ENCODE peak calls at places on chromosomes 5 and 9, in ten cellular contexts. K is spleen; N is Peyer's patch; P is CD8-positive, alpha-beta T cell; H is A549; F is MM.1S; G is H1; C is psoas muscle; E is trophoblast cell; T is tibial artery. I is an unnamed sample.
A peak's percentile ranks its signal among the peaks of the same experiment; 100 is the strongest.

GRCh38 chr5:67246108-67246507 is 49.5 kb upstream of the CD180 start:
- DNase-seq in K (no peak), N (no peak), P (no peak), H (peak; percentile 71), F (peak; percentile 71), G (no peak), C (no peak), E (peak; percentile 90), T (no peak), I (peak; percentile 76)

GRCh38 chr5:78972654-78973428 is 12.3 kb downstream of the ARSB start:
- DNase-seq in K (no peak), N (no peak), P (no peak), H (no peak), F (no peak), G (no peak), C (no peak), E (no peak), T (no peak), I (no peak)

GRCh38 chr5:44640945-44641456 is 167.7 kb upstream of the MRPS30 start:
- DNase-seq in K (peak; percentile 61), N (no peak), P (no peak), H (no peak), F (no peak), G (no peak), C (no peak), E (no peak), T (no peak), I (no peak)

GRCh38 chr9:35844628-35845301 is 15.7 kb downstream of the TMEM8B start:
- DNase-seq in K (no peak), N (peak; percentile 64), P (no peak), H (peak; percentile 56), F (peak; percentile 43), G (no peak), C (no peak), E (peak; percentile 39), T (no peak), I (no peak)

GRCh38 chr9:120873512-120873911 is 3.5 kb downstream of the PHF19 start:
- DNase-seq in K (peak; percentile 68), N (no peak), P (no peak), H (peak; percentile 73), F (peak; percentile 86), G (peak; percentile 77), C (no peak), E (no peak), T (no peak), I (no peak)

GRCh38 chr5:180168758-180169157 is 40.3 kb downstream of the RASGEF1C start:
- DNase-seq in K (no peak), N (no peak), P (no peak), H (no peak), F (no peak), G (no peak), C (no peak), E (no peak), T (no peak), I (no peak)

GRCh38 chr9:100379862-100380261 is 27.1 kb upstream of the TEX10 start:
- DNase-seq in K (no peak), N (no peak), P (no peak), H (peak; percentile 79), F (no peak), G (no peak), C (no peak), E (peak; percentile 38), T (no peak), I (no peak)

GRCh38 chr9:34884732-34885131 is 73.4 kb upstream of the PHF24 start:
- DNase-seq in K (no peak), N (no peak), P (no peak), H (no peak), F (peak; percentile 62), G (no peak), C (no peak), E (no peak), T (no peak), I (no peak)

GRCh38 chr5:39156082-39156481 is 63.3 kb downstream of the FYB1 start:
- DNase-seq in K (no peak), N (no peak), P (no peak), H (no peak), F (no peak), G (no peak), C (no peak), E (no peak), T (no peak), I (no peak)
- H3K4me1 ChIP-seq in K (peaks cover 100% of the 10 kb centered on the region), N (peaks cover 4% of the 10 kb centered on the region), P (peaks cover 80% of the 10 kb centered on the region), H (no peaks in the 10 kb centered on the region), F (no peaks in the 10 kb centered on the region), G (no peaks in the 10 kb centered on the region), C (peaks cover 9% of the 10 kb centered on the region), E (no peaks in the 10 kb centered on the region), T (no peaks in the 10 kb centered on the region), I (no peaks in the 10 kb centered on the region)

GRCh38 chr5:150181035-150181434 is 8.8 kb upstream of the SLC6A7 start:
- DNase-seq in K (no peak), N (no peak), P (no peak), H (no peak), F (no peak), G (no peak), C (no peak), E (no peak), T (no peak), I (no peak)
- H3K27ac ChIP-seq in K (no peak overlapping the region), N (peak overlapping the region; percentile 57), P (no peak overlapping the region), H (no peak overlapping the region), F (no peak overlapping the region), G (no peak overlapping the region), C (peak overlapping the region; percentile 95), E (no peak overlapping the region), T (peak overlapping the region; percentile 93), I (no peak overlapping the region)

GRCh38 chr9:109113239-109113638 is 6.5 kb downstream of the TMEM245 start:
- DNase-seq in K (no peak), N (no peak), P (no peak), H (no peak), F (no peak), G (no peak), C (no peak), E (no peak), T (no peak), I (no peak)

GRCh38 chr9:109108318-109108717 is 11.4 kb downstream of the TMEM245 start:
- DNase-seq in K (no peak), N (no peak), P (no peak), H (no peak), F (peak; percentile 54), G (no peak), C (no peak), E (no peak), T (no peak), I (no peak)

GRCh38 chr9:109109962-109110325 is 9.8 kb downstream of the TMEM245 start:
- DNase-seq in K (no peak), N (no peak), P (no peak), H (no peak), F (no peak), G (no peak), C (no peak), E (peak; percentile 63), T (no peak), I (no peak)

GRCh38 chr9:109110326-109111014 is 9.3 kb downstream of the TMEM245 start:
- DNase-seq in K (no peak), N (no peak), P (no peak), H (peak; percentile 62), F (no peak), G (no peak), C (no peak), E (peak; percentile 48), T (no peak), I (no peak)

DNA sequence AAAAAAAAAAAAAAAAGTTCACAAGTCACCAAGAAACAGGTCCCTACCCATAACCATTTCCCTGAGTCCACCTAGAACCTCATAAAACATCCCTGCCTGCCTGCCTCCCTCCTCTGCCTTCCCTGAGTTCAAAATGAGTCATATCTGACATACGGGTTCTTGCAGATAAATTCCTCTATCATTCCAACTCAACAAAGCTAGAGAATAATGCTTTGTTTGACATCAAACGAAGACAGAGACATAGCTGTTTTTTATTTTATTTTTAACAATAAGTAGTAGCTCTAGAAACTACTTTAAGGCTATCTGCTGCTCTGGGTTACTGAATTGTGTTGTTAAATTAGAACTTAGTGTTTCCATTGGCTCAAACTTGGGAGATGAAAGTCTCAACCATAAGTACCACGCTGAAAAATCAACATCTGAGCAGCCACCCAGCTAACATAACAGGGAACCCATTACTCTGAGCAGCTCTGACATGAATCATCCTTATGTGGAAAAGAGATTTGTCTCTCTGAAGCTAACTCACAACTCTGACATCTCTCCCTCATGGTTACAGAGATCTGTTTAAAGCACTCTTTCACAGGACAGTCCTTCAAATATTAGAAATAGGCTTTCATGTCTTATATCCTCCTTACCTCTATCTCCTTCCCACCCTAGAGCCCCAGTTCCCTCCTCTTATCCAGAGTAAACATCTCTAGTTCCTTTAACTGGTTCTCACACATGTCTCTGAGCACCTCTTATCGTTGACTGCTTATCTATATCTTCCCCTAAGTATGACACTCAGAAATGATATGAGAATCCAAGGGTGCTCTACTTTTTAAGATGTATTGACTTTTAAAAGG is 12.1 kb downstream of the TMEM245 start:
- DNase-seq in K (no peak), N (no peak), P (no peak), H (peak; percentile 71), F (no peak), G (no peak), C (no peak), E (peak; percentile 70), T (no peak), I (no peak)
- H3K4me1 ChIP-seq in K (peaks cover 63% of the 10 kb centered on the region), N (peaks cover 11% of the 10 kb centered on the region), P (peaks cover 44% of the 10 kb centered on the region), H (peaks cover 64% of the 10 kb centered on the region), F (peaks cover 24% of the 10 kb centered on the region), G (no peaks in the 10 kb centered on the region), C (peaks cover 49% of the 10 kb centered on the region), E (no peaks in the 10 kb centered on the region), T (peaks cover 15% of the 10 kb centered on the region), I (peaks cover 39% of the 10 kb centered on the region)

GRCh38 chr5:42951169-42951846 is 88.8 kb downstream of the ANXA2R start:
- DNase-seq in K (peak; percentile 91), N (peak; percentile 72), P (peak; percentile 55), H (no peak), F (no peak), G (no peak), C (peak; percentile 67), E (peak; percentile 5), T (peak; percentile 75), I (peak; percentile 32)
- H3K27ac ChIP-seq in K (peak overlapping the region; percentile 96), N (peak overlapping the region; percentile 97), P (peak overlapping the region; percentile 94), H (peak overlapping the region; percentile 99), F (peak overlapping the region; percentile 93), G (no peak overlapping the region), C (peak overlapping the region; percentile 81), E (no peak overlapping the region), T (peak overlapping the region; percentile 78), I (peak overlapping the region; percentile 96)

DNA sequence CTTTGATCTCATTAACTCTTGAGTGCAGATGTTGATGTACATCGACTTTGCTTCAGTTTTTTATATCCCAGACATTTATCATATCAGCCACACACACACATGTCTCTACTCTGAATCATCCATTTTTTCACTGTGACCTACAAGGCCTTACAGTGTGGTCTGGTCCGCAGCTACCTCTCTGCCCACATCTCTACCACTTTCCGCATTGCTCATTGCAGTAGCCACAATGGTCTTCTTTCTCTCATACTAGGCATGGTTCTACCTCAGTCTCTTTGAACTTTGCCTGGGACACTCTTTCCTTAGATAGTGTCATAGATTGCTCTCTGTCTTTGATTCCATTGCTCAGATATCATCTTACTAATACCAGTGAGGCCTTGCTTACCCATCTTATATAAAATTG is 87.9 kb upstream of the FSD1L start:
- DNase-seq in K (no peak), N (no peak), P (no peak), H (no peak), F (no peak), G (no peak), C (no peak), E (peak; percentile 67), T (no peak), I (no peak)
- H3K4me1 ChIP-seq in K (no peaks in the 10 kb centered on the region), N (no peaks in the 10 kb centered on the region), P (no peaks in the 10 kb centered on the region), H (no peaks in the 10 kb centered on the region), F (peaks cover 76% of the 10 kb centered on the region), G (no peaks in the 10 kb centered on the region), C (no peaks in the 10 kb centered on the region), E (no peaks in the 10 kb centered on the region), T (no peaks in the 10 kb centered on the region), I (no peaks in the 10 kb centered on the region)

GRCh38 chr9:70055867-70056266 is 12.2 kb downstream of the MAMDC2 start:
- DNase-seq in K (no peak), N (no peak), P (no peak), H (no peak), F (no peak), G (no peak), C (no peak), E (no peak), T (no peak), I (no peak)
- H3K27ac ChIP-seq in K (no peak overlapping the region), N (no peak overlapping the region), P (no peak overlapping the region), H (no peak overlapping the region), F (no peak overlapping the region), G (no peak overlapping the region), C (no peak overlapping the region), E (no peak overlapping the region), T (peak overlapping the region; percentile 89), I (no peak overlapping the region)

I was measured in tibial nerve.